ENCODE peak calls at places on chromosome 2, in four cellular contexts. U, R, E and N are unnamed samples.

GRCh38 chr2:46841621-46842020 is 74.0 kb downstream of the MCFD2 start:
- DNase-seq in U (no peak), R (no peak), E (no peak), N (no peak)

GRCh38 chr2:9844036-9844483 is 786 bp downstream of the TAF1B start:
- DNase-seq in U (no peak), R (no peak), E (peak), N (peak)

GRCh38 chr2:54610700-54611099 is 112.8 kb upstream of the EML6 start:
- DNase-seq in U (no peak), R (no peak), E (peak), N (peak)

GRCh38 chr2:16149349-16150243 is 209.2 kb downstream of the MYCN start:
- DNase-seq in U (no peak), R (no peak), E (no peak), N (no peak)

GRCh38 chr2:100998235-100998573 is 3.9 kb upstream of the RPL31 start:
- DNase-seq in U (no peak), R (no peak), E (peak), N (no peak)

GRCh38 chr2:211133766-211134165 is 577.4 kb downstream of the CPS1 start:
- DNase-seq in U (no peak), R (no peak), E (no peak), N (no peak)

GRCh38 chr2:49288902-49289680 is 134.8 kb upstream of the FSHR start:
- DNase-seq in U (no peak), R (no peak), E (no peak), N (no peak)

GRCh38 chr2:111994042-111994441 is 61.0 kb upstream of the TMEM87B start:
- DNase-seq in U (no peak), R (no peak), E (no peak), N (no peak)

GRCh38 chr2:234690569-234691225 is 193.8 kb upstream of the ARL4C start:
- DNase-seq in U (no peak), R (no peak), E (peak), N (no peak)

GRCh38 chr2:218428846-218429558 is 10.1 kb downstream of the VIL1 start:
- DNase-seq in U (no peak), R (no peak), E (no peak), N (no peak)

GRCh38 chr2:214492152-214492551 is 81.3 kb downstream of the VWC2L start:
- DNase-seq in U (no peak), R (no peak), E (no peak), N (no peak)

GRCh38 chr2:18154259-18154658 is 275.8 kb downstream of the KCNS3 start:
- DNase-seq in U (no peak), R (no peak), E (no peak), N (no peak)